ENCODE peak calls at places on chromosomes 12 and 14, in ten cellular contexts. N is left ventricle myocardium inferior, J is uterus, X is ovary, V is RWPE2, Z is OCI-LY7, O is right atrium auricular region, T is stomach, H is cardiac muscle cell, P is esophagus squamous epithelium. R is an unnamed sample.

GRCh38 chr14:60647837-60648168 is 1.5 kb downstream of the SIX1 start:
- DNase-seq in N (no peak), J (no peak), X (no peak), V (no peak), Z (no peak), O (no peak), T (no peak), H (no peak), P (no peak), R (no peak)

GRCh38 chr12:52296572-52297215 is 5.4 kb upstream of the KRT81 start:
- DNase-seq in N (no peak), J (no peak), X (no peak), V (peak; percentile 22), Z (no peak), O (no peak), T (peak; percentile 4), H (no peak), P (no peak), R (no peak)

GRCh38 chr12:112160611-112161010 is 35.3 kb downstream of the TRAFD1 start:
- DNase-seq in N (no peak), J (no peak), X (no peak), V (no peak), Z (no peak), O (no peak), T (no peak), H (no peak), P (no peak), R (no peak)

GRCh38 chr12:18400186-18400585 is 138.9 kb downstream of the PIK3C2G start:
- DNase-seq in N (no peak), J (peak; percentile 28), X (no peak), V (no peak), Z (no peak), O (no peak), T (no peak), H (no peak), P (no peak), R (no peak)

GRCh38 chr12:70364695-70365397 is 1.2 kb upstream of the KCNMB4 start:
- DNase-seq in N (no peak), J (no peak), X (no peak), V (no peak), Z (peak; percentile 24), O (no peak), T (no peak), H (peak; percentile 24), P (no peak), R (no peak)

GRCh38 chr12:56020437-56021189 is at the start of gene IKZF4:
- DNase-seq in N (no peak), J (peak; percentile 82), X (peak; percentile 93), V (no peak), Z (no peak), O (no peak), T (no peak), H (peak; percentile 92), P (no peak), R (no peak)

GRCh38 chr12:120367252-120367923 is 1.6 kb downstream of the MSI1 start:
- DNase-seq in N (no peak), J (no peak), X (no peak), V (no peak), Z (no peak), O (no peak), T (no peak), H (peak; percentile 62), P (no peak), R (no peak)

GRCh38 chr12:53096089-53096741 is 1.3 kb upstream of the IGFBP6 start:
- DNase-seq in N (peak; percentile 82), J (peak; percentile 86), X (peak; percentile 72), V (no peak), Z (no peak), O (peak; percentile 92), T (peak; percentile 28), H (no peak), P (no peak), R (no peak)

DNA sequence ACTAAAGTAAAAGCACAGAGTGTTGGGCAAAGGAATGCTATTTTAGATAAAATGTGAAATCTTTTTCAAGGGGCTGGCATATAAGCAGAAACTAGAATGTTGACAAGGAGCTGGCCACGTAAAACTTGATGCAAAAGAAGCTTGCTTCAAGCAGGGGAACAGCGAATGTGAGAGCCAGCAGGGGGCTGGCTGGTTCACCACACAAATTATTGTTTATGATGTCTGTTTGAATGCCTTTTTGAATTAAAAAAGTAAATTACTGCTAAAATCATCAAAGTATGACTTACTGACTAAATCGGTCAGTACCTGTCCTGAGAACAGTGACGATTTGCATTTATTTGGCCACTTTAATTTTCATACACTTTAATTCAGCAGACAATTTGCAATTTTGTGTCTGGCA is 38.9 kb upstream of the TMTC2 start:
- DNase-seq in N (no peak), J (no peak), X (no peak), V (no peak), Z (no peak), O (no peak), T (no peak), H (no peak), P (no peak), R (no peak)
- H3K4me3 ChIP-seq in N (no peak overlapping the region), J (no peak overlapping the region), X (no peak overlapping the region), V (no peak overlapping the region), Z (no peak overlapping the region), O (no peak overlapping the region), T (no peak overlapping the region), H (no peak overlapping the region), P (no peak overlapping the region), R (no peak overlapping the region)

DNA sequence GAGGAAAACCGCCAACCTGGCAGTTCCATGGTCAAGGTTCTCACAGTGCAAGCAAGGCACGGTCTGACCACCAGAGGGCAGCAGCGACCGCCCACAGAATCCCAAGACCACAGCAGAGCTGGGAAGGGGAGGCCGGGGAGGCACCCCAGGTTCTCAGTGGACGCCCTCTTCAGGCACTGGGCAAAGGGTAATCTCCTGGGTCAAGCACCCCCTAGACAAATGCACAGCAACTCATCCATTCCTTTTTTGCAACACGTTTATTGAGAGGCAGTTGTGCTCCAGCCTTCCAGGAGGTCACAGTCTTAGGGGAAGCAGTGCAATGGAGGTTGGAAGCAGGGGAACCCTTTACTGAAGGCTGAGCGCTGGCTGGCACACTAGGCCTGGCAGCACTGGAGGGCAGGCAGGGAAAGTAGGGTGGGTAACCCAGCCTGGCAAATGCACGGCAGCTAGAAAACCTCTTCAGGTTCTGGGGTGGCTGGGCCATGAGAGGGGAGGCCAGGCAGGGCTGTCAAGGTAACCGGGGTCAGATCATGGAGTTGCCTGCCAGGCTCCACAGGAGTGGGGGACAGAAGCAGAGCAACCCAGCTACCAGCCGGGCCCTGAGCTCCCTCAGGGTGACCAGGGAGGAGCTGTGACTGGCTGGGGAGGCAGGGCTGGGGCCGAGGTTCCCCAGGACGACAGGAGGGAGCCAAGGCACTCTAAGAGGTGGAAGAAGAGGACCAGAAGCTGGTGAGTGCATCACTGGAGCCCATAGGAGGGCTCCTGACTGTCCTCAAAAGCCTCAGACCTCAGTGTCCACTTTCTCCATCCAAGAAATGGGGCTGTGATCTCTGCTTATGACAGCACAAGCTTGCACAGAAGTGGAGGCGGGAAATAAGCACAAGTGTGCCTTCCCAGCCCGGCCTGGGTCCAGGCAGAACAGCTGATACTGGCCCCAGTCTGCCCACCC is 1.8 kb upstream of the RHOF start:
- DNase-seq in N (peak; percentile 89), J (peak; percentile 90), X (peak; percentile 91), V (peak; percentile 70), Z (peak; percentile 83), O (peak; percentile 95), T (peak; percentile 94), H (peak; percentile 85), P (no peak), R (peak; percentile 90)
- H3K4me1 ChIP-seq in N (peaks cover 93% of the 10 kb centered on the region), J (peaks cover 33% of the 10 kb centered on the region), X (peaks cover 26% of the 10 kb centered on the region), V (peaks cover 36% of the 10 kb centered on the region), Z (peaks cover 58% of the 10 kb centered on the region), O (peaks cover 76% of the 10 kb centered on the region), T (peaks cover 71% of the 10 kb centered on the region), H (peaks cover 40% of the 10 kb centered on the region), P (peaks cover 60% of the 10 kb centered on the region), R (peaks cover 43% of the 10 kb centered on the region)

GRCh38 chr14:100339757-100340453 is 16.8 kb downstream of the SLC25A47 start:
- DNase-seq in N (no peak), J (no peak), X (peak; percentile 2), V (peak; percentile 45), Z (no peak), O (peak; percentile 42), T (no peak), H (no peak), P (no peak), R (no peak)

GRCh38 chr14:100340454-100340813 is 17.3 kb downstream of the SLC25A47 start:
- DNase-seq in N (no peak), J (no peak), X (peak; percentile 5), V (peak; percentile 32), Z (no peak), O (peak; percentile 13), T (no peak), H (no peak), P (no peak), R (no peak)

GRCh38 chr14:100341301-100342031 is 18.3 kb downstream of the SLC25A47 start:
- DNase-seq in N (no peak), J (no peak), X (no peak), V (no peak), Z (peak; percentile 22), O (peak; percentile 74), T (peak; percentile 41), H (no peak), P (no peak), R (no peak)

GRCh38 chr14:100345711-100346110 is 22.6 kb downstream of the SLC25A47 start:
- DNase-seq in N (no peak), J (no peak), X (no peak), V (no peak), Z (no peak), O (no peak), T (no peak), H (no peak), P (no peak), R (no peak)

GRCh38 chr14:100342195-100342594 is 19.1 kb downstream of the SLC25A47 start:
- DNase-seq in N (no peak), J (no peak), X (no peak), V (no peak), Z (no peak), O (no peak), T (no peak), H (no peak), P (no peak), R (no peak)
- TF ChIP-seq CTCF in N (no peak), J (no peak), X (no peak), V (no peak), Z (no peak), O (no peak), T (no peak), H (no peak), P (no peak), R (no peak)

GRCh38 chr12:23657598-23657997 is 291.9 kb downstream of the SOX5 start:
- DNase-seq in N (no peak), J (no peak), X (no peak), V (no peak), Z (no peak), O (no peak), T (no peak), H (no peak), P (no peak), R (no peak)

GRCh38 chr12:23659151-23659550 is 290.3 kb downstream of the SOX5 start:
- DNase-seq in N (no peak), J (no peak), X (no peak), V (no peak), Z (no peak), O (no peak), T (no peak), H (no peak), P (no peak), R (no peak)

GRCh38 chr12:23655884-23656283 is 293.6 kb downstream of the SOX5 start:
- DNase-seq in N (no peak), J (no peak), X (no peak), V (no peak), Z (no peak), O (no peak), T (no peak), H (no peak), P (no peak), R (no peak)

DNA sequence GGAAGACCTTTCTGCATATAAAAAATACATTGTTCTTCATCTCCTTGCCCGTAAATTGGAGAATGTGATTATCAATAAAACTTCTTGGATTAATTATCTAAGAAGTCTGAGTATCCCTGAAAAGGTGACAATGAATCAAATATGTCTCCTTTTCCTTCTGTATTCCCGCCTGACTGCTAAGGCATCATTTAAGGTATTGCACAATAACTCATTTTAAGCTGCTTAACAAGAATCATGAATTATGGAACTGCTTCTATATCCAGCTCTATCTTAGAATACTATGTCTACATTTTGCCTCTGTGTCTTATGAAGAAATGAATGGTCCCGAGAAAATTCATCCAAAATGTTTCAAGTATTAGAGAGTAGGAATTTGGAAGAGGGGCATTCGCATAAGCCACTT is 294.4 kb downstream of the SOX5 start:
- DNase-seq in N (no peak), J (no peak), X (no peak), V (no peak), Z (no peak), O (no peak), T (no peak), H (no peak), P (no peak), R (no peak)
- H3K4me3 ChIP-seq in N (no peak overlapping the region), J (no peak overlapping the region), X (no peak overlapping the region), V (no peak overlapping the region), Z (no peak overlapping the region), O (no peak overlapping the region), T (no peak overlapping the region), H (no peak overlapping the region), P (no peak overlapping the region), R (no peak overlapping the region)

R was measured in prostate gland.